ENCODE peak calls at places on chromosomes 1 and 21, in five cellular contexts. Z is CD4-positive, alpha-beta T cell; F is tibial artery; J is erythroblast; C is NCI-H774. B is an unnamed sample.

GRCh38 chr1:61004269-61005003 is 77.9 kb upstream of the NFIA start:
- DNase-seq in Z (no peak), F (no peak), J (no peak), C (no peak), B (no peak)

GRCh38 chr1:214747050-214747615 is 144.1 kb downstream of the CENPF start:
- DNase-seq in Z (no peak), F (no peak), J (no peak), C (no peak), B (no peak)

GRCh38 chr21:44699502-44700001 is 2.6 kb downstream of the KRTAP10-12 start:
- DNase-seq in Z (no peak), F (peak), J (no peak), C (no peak), B (no peak)

GRCh38 chr21:31293986-31294385 is 50.1 kb downstream of the TIAM1 start:
- DNase-seq in Z (no peak), F (no peak), J (no peak), C (no peak), B (peak)

GRCh38 chr1:178501705-178502329 is 5.1 kb upstream of the CLEC20A start:
- DNase-seq in Z (peak), F (peak), J (peak), C (peak), B (peak)

GRCh38 chr1:203519053-203519770 is 25.3 kb downstream of the OPTC start:
- DNase-seq in Z (no peak), F (no peak), J (no peak), C (no peak), B (no peak)

GRCh38 chr1:229148041-229148671 is 122.8 kb upstream of the RAB4A start:
- DNase-seq in Z (no peak), F (no peak), J (peak), C (peak), B (no peak)

GRCh38 chr1:20663969-20664715 is 3.0 kb upstream of the DDOST start:
- DNase-seq in Z (no peak), F (no peak), J (no peak), C (no peak), B (no peak)

GRCh38 chr21:46096997-46097825 is 701 bp upstream of the COL6A2 start:
- DNase-seq in Z (no peak), F (peak), J (no peak), C (no peak), B (no peak)

GRCh38 chr1:30786264-30786991 is 28.9 kb upstream of the LAPTM5 start:
- DNase-seq in Z (no peak), F (no peak), J (no peak), C (no peak), B (no peak)

GRCh38 chr1:228396770-228397453 is 9.7 kb downstream of the TRIM11 start:
- DNase-seq in Z (no peak), F (peak), J (no peak), C (no peak), B (no peak)

GRCh38 chr1:176932114-176933104 is 232.1 kb downstream of the ASTN1 start:
- DNase-seq in Z (no peak), F (no peak), J (no peak), C (no peak), B (no peak)

GRCh38 chr1:231719485-231720183 is 93.0 kb downstream of the DISC1 start:
- DNase-seq in Z (no peak), F (no peak), J (no peak), C (no peak), B (no peak)

GRCh38 chr1:7298749-7299151 is 472.3 kb upstream of the VAMP3 start:
- DNase-seq in Z (no peak), F (no peak), J (no peak), C (no peak), B (no peak)

GRCh38 chr1:45243476-45244343 is 37.3 kb upstream of the ZSWIM5 start:
- DNase-seq in Z (no peak), F (no peak), J (no peak), C (no peak), B (no peak)

GRCh38 chr1:23868848-23869450 is 859 bp upstream of the FUCA1 start:
- DNase-seq in Z (no peak), F (no peak), J (peak), C (no peak), B (no peak)

GRCh38 chr1:17140279-17140678 is 21.0 kb upstream of the PADI2 start:
- DNase-seq in Z (no peak), F (no peak), J (no peak), C (no peak), B (no peak)

GRCh38 chr1:8678688-8679410 is 138.6 kb downstream of the RERE start:
- DNase-seq in Z (no peak), F (no peak), J (no peak), C (no peak), B (no peak)

GRCh38 chr1:207854001-207854400 is 56.9 kb downstream of the CD34 start:
- DNase-seq in Z (no peak), F (no peak), J (no peak), C (no peak), B (no peak)

GRCh38 chr1:115642168-115643072 is 650 bp downstream of the VANGL1 start:
- DNase-seq in Z (peak), F (peak), J (peak), C (no peak), B (peak)

GRCh38 chr1:10803971-10804820 is 7.8 kb upstream of the CASZ1 start:
- DNase-seq in Z (no peak), F (no peak), J (no peak), C (peak), B (no peak)

GRCh38 chr1:50529510-50529909 is 106.3 kb upstream of the DMRTA2 start:
- DNase-seq in Z (no peak), F (no peak), J (no peak), C (no peak), B (no peak)

GRCh38 chr1:207021139-207021861 is 11.3 kb downstream of the C1orf116 start:
- DNase-seq in Z (no peak), F (no peak), J (peak), C (no peak), B (no peak)

GRCh38 chr1:241639653-241640148 is 468 bp downstream of the CHML start:
- DNase-seq in Z (peak), F (peak), J (peak), C (no peak), B (peak)

B was measured in T-helper 2 cell.